ENCODE peak calls at places on chromosomes 12 and 14, in eight cellular contexts. T is HCT116, P is A549, W is HepG2, V is GM12878, I is H1, R is endothelial cell of umbilical vein, U is K562. O is an unnamed sample.

GRCh38 chr14:22549981-22550670 is 38.9 kb downstream of the DAD1 start:
- DNase-seq in T (no peak), P (no peak), W (no peak), V (peak; percentile 87), I (no peak), R (peak; percentile 52), U (no peak), O (peak; percentile 92)

GRCh38 chr14:31969371-31969770 is 107.7 kb upstream of the ARHGAP5 start:
- DNase-seq in T (no peak), P (no peak), W (peak; percentile 71), V (no peak), I (no peak), R (no peak), U (no peak), O (no peak)

GRCh38 chr12:4421590-4422031 is 24.0 kb downstream of the FGF6 start:
- DNase-seq in T (peak; percentile 27), P (peak; percentile 57), W (peak; percentile 35), V (no peak), I (no peak), R (peak; percentile 37), U (peak; percentile 65), O (peak; percentile 68)

GRCh38 chr12:24560867-24561266 is 388.0 kb downstream of the BCAT1 start:
- DNase-seq in T (no peak), P (no peak), W (no peak), V (no peak), I (no peak), R (no peak), U (no peak), O (no peak)

GRCh38 chr14:104448321-104448720 is 131.2 kb upstream of the C14orf180 start:
- DNase-seq in T (no peak), P (no peak), W (no peak), V (no peak), I (no peak), R (peak; percentile 61), U (no peak), O (no peak)

GRCh38 chr14:103679351-103679750 is 35.9 kb downstream of the XRCC3 start:
- DNase-seq in T (peak; percentile 3), P (peak; percentile 38), W (peak; percentile 6), V (peak; percentile 34), I (peak; percentile 61), R (peak; percentile 66), U (no peak), O (peak; percentile 67)

GRCh38 chr12:51023625-51024395 is 2.4 kb downstream of the SLC11A2 start:
- DNase-seq in T (no peak), P (no peak), W (peak; percentile 34), V (no peak), I (no peak), R (peak; percentile 30), U (no peak), O (no peak)

GRCh38 chr14:50318031-50318626 is 6.0 kb downstream of the DMAC2L start:
- DNase-seq in T (peak; percentile 26), P (peak; percentile 56), W (peak; percentile 27), V (no peak), I (no peak), R (peak; percentile 45), U (no peak), O (peak; percentile 28)

GRCh38 chr12:4153343-4153892 is 120.1 kb upstream of the CCND2 start:
- DNase-seq in T (no peak), P (no peak), W (no peak), V (peak; percentile 94), I (no peak), R (no peak), U (peak; percentile 76), O (peak; percentile 82)

GRCh38 chr12:112381421-112381897 is 772 bp downstream of the HECTD4 start:
- DNase-seq in T (no peak), P (no peak), W (no peak), V (no peak), I (no peak), R (peak; percentile 22), U (no peak), O (peak; percentile 79)

GRCh38 chr14:68694516-68695235 is 98.2 kb downstream of the ZFP36L1 start:
- DNase-seq in T (no peak), P (no peak), W (no peak), V (no peak), I (no peak), R (peak; percentile 30), U (no peak), O (peak; percentile 70)

GRCh38 chr12:124695861-124696260 is 128.4 kb upstream of the NCOR2 start:
- DNase-seq in T (no peak), P (no peak), W (no peak), V (no peak), I (no peak), R (no peak), U (no peak), O (peak; percentile 57)

GRCh38 chr12:106149096-106149784 is 10.5 kb upstream of the NUAK1 start:
- DNase-seq in T (peak; percentile 33), P (peak; percentile 58), W (no peak), V (no peak), I (no peak), R (peak; percentile 59), U (no peak), O (peak; percentile 37)

GRCh38 chr12:106147956-106148355 is 9.2 kb upstream of the NUAK1 start:
- DNase-seq in T (no peak), P (no peak), W (no peak), V (no peak), I (no peak), R (no peak), U (no peak), O (no peak)

GRCh38 chr12:106154781-106155273 is 16.1 kb upstream of the NUAK1 start:
- DNase-seq in T (no peak), P (no peak), W (no peak), V (no peak), I (no peak), R (peak; percentile 60), U (no peak), O (no peak)

GRCh38 chr12:106146987-106147386 is 8.2 kb upstream of the NUAK1 start:
- DNase-seq in T (no peak), P (no peak), W (no peak), V (no peak), I (no peak), R (no peak), U (no peak), O (no peak)

DNA sequence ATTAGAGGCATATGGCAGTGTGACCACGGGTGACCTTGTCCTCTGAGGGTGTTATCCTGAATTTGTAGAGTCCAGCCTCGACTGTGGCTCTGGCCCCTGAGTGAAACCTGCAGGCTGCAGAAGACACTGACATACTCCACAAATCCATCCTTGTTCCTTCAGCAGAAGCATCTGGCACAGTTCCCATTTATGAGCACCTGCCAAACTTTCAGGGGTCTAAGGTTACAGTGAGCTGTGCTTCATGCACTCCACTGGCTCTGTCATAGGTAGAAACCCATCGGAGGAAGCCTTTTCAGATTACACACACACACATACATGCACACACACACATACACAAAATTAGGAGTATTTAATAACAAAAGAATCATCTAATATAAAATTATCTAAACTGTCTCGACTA is 13.6 kb upstream of the NUAK1 start:
- DNase-seq in T (no peak), P (no peak), W (no peak), V (no peak), I (no peak), R (no peak), U (no peak), O (no peak)
- TF ChIP-seq POLR2A in T (no peak), P (no peak), W (no peak), V (no peak), I (no peak), R (no peak), U (no peak), O (no peak)

DNA sequence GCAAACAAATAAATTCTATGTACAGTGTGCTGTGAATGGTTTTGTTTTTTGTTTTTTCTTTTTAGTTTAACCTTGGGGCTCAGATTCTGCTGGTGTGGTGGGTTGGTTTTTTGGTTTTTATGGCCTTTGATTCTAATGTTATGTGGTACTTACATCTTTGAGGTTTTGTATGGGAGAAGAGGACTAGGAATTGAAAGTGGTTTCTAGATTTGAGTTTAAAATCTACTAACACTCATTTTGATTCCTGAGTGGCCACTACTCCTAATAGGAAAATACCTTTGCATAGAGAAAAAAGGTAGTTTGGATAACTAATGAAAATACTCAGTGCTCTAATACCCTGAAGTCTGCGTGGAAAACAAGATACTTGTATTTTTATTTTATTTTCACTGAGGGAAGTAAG is 137.7 kb downstream of the MON2 start:
- DNase-seq in T (no peak), P (no peak), W (no peak), V (no peak), I (no peak), R (no peak), U (no peak), O (no peak)
- H3K4me3 ChIP-seq in T (peak overlapping the region; percentile 72), P (peak overlapping the region; percentile 65), W (peak overlapping the region; percentile 88), V (peak overlapping the region; percentile 77), I (peak overlapping the region; percentile 72), R (peak overlapping the region; percentile 92), U (peak overlapping the region; percentile 73), O (peak overlapping the region; percentile 86)

DNA sequence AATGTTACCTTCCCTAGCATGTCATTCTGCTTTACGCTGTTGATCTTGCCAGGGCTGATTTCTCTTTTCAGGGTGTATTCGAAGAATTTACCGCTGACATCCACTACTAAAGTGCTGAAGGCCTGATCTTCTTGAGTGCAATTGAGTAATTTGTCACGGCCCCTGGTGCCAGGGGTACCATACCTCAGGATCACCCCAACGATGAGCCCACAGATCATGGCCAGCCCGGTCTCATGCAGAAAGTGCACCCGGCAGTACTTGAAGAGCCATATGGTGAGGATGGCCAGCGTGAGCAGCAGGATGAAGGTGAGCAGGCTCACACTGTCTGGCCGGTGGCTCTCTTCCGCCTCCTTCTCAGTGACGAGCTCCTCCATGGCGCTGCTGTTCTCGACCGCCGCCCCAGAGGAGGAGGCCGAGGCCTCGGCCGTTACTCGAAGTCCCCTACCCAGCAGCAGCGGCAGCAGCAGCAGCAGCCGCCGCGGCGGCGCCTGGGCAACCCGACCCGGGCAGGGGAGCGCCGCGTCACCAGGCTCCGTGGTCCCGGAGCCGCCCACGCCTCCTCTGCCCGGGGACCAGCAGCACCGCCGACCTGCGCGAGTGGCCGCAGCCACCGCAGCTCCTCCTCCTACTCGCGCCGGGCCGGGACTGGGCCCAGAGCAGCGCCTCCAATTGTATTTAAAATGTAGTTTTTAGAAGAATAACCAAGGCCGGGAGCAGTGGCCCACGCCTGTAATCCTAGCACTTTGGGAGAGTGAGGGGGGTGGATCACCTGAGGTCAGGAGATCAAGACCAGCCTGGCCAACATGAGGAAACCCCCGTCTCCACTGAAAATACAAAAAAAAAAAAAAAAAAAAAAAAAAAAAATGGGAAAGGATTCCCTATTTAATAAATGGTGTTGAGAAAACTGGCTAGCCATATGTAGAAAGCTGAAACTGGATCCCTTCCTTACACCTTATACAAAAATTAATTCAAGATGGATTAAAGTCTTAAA is 58.5 kb upstream of the TMPO start:
- DNase-seq in T (no peak), P (no peak), W (no peak), V (no peak), I (peak; percentile 75), R (peak; percentile 60), U (peak; percentile 46), O (peak; percentile 90)
- TF ChIP-seq MAX in T (no peak), P (no peak), W (peak; percentile 53), V (no peak), I (peak; percentile 66), R (no peak), U (no peak), O (no peak)

DNA sequence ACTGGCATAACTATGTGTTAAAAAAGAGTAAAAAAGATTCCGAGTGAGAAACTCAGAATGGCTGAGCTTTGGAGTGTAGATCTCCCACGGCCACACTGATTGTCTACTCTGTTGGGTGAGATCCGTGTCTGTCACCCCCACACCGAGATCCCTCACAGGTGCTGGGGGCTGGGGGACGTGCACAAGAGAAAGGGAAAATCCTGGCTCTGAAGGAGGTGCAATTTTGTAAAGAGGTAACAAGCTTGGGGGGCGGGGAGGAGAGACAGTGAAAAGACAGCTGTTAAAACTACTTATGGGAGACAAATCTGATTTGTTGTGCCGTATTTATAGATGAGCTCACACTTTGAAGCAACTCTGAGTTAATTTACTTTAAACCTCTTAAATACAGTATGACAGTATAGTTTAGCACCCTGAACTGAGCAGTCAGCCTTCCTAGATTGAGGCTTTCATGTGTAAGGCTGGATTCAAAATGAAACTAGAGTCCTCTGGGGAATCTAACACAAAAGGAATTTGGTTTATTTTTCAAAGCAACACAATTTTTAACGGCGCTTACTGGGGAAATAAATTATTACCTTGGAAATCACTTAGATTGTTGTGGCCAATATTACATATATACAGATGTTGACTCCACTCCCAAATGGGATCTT is 167.4 kb upstream of the RGS6 start:
- DNase-seq in T (no peak), P (no peak), W (no peak), V (no peak), I (no peak), R (no peak), U (no peak), O (no peak)
- TF ChIP-seq POLR2A in T (no peak), P (no peak), W (no peak), V (no peak), I (no peak), R (no peak), U (no peak), O (no peak)